ENCODE peak calls at places on chromosomes 3 and 15, in seven cellular contexts. E is CD8-positive, alpha-beta memory T cell; H is GM23248; G is mesenchymal stem cell; F is esophagus squamous epithelium; Y is CD8-positive, alpha-beta T cell; K is hepatocyte. Q is an unnamed sample. For H3K4me1 and H3K36me3, the result is how much of the 10 kb centered on the place peaks cover.

GRCh38 chr3:63387568-63387967 is 109.5 kb downstream of the SYNPR start:
- DNase-seq in E (no peak), H (peak), G (peak), F (no peak), Y (no peak), K (no peak), Q (no peak)

GRCh38 chr3:182045721-182046120 is 334.0 kb downstream of the SOX2 start:
- DNase-seq in E (no peak), H (no peak), G (no peak), F (no peak), Y (no peak), K (no peak), Q (no peak)

GRCh38 chr3:184693011-184693975 is 18.6 kb downstream of the MAGEF1 start:
- DNase-seq in E (no peak), H (no peak), G (peak), F (no peak), Y (no peak), K (no peak), Q (no peak)

GRCh38 chr15:29612096-29612495 is 210.2 kb downstream of the TJP1 start:
- DNase-seq in E (no peak), H (peak), G (peak), F (no peak), Y (no peak), K (peak), Q (no peak)

GRCh38 chr15:66033143-66033542 is 163.9 kb downstream of the RAB11A start:
- DNase-seq in E (no peak), H (no peak), G (no peak), F (no peak), Y (no peak), K (no peak), Q (no peak)

GRCh38 chr3:165635791-165636681 is 201.2 kb downstream of the BCHE start:
- DNase-seq in E (no peak), H (no peak), G (no peak), F (no peak), Y (no peak), K (no peak), Q (no peak)

GRCh38 chr3:85835857-85836470 is 877.2 kb downstream of the CADM2 start:
- DNase-seq in E (no peak), H (no peak), G (no peak), F (no peak), Y (no peak), K (no peak), Q (no peak)

GRCh38 chr15:35737521-35737920 is 191.6 kb upstream of the DPH6 start:
- DNase-seq in E (no peak), H (peak), G (no peak), F (no peak), Y (no peak), K (no peak), Q (no peak)

GRCh38 chr15:70398694-70399093 is 301.0 kb upstream of the TLE3 start:
- DNase-seq in E (no peak), H (no peak), G (no peak), F (no peak), Y (no peak), K (no peak), Q (no peak)

GRCh38 chr3:149020196-149020838 is 29.0 kb downstream of the GYG1 start:
- DNase-seq in E (no peak), H (peak), G (no peak), F (no peak), Y (no peak), K (no peak), Q (no peak)

GRCh38 chr15:79896131-79896633 is 632 bp downstream of the MTHFS start:
- DNase-seq in E (no peak), H (peak), G (no peak), F (no peak), Y (no peak), K (peak), Q (no peak)

GRCh38 chr3:31629054-31629453 is 96.3 kb downstream of the STT3B start:
- DNase-seq in E (no peak), H (no peak), G (no peak), F (no peak), Y (no peak), K (no peak), Q (no peak)

GRCh38 chr3:124292329-124292728 is 300.4 kb upstream of the ROPN1 start:
- DNase-seq in E (no peak), H (no peak), G (no peak), F (no peak), Y (no peak), K (no peak), Q (no peak)

GRCh38 chr3:58471025-58471887 is 20.6 kb upstream of the KCTD6 start:
- DNase-seq in E (no peak), H (peak), G (peak), F (no peak), Y (peak), K (peak), Q (no peak)

GRCh38 chr3:24645047-24645446 is 150.4 kb upstream of the THRB start:
- DNase-seq in E (no peak), H (no peak), G (no peak), F (no peak), Y (no peak), K (no peak), Q (no peak)

GRCh38 chr15:48855501-48856440 is 22.2 kb upstream of the EID1 start:
- DNase-seq in E (no peak), H (peak), G (peak), F (no peak), Y (no peak), K (peak), Q (no peak)

GRCh38 chr15:45572627-45573026 is 14.6 kb upstream of the BLOC1S6 start:
- DNase-seq in E (no peak), H (no peak), G (no peak), F (no peak), Y (no peak), K (no peak), Q (no peak)

GRCh38 chr3:149541091-149541491 is 66.6 kb downstream of the TM4SF4 start:
- DNase-seq in E (no peak), H (peak), G (no peak), F (no peak), Y (no peak), K (no peak), Q (no peak)

GRCh38 chr3:169354774-169355501 is 308.6 kb downstream of the MECOM start:
- DNase-seq in E (no peak), H (no peak), G (no peak), F (no peak), Y (no peak), K (no peak), Q (no peak)

GRCh38 chr15:73927003-73927475 is 777 bp downstream of the LOXL1 start:
- DNase-seq in E (no peak), H (peak), G (peak), F (no peak), Y (peak), K (peak), Q (peak)
- H3K4me3 ChIP-seq in E (peak), H (peak), G (peak), F (peak), Y (peak), K (peak), Q (peak)

GRCh38 chr15:82768414-82769081 is 37.3 kb downstream of the FSD2 start:
- DNase-seq in E (no peak), H (peak), G (no peak), F (no peak), Y (no peak), K (peak), Q (no peak)

GRCh38 chr15:82767163-82767829 is 38.6 kb downstream of the FSD2 start:
- DNase-seq in E (no peak), H (no peak), G (no peak), F (no peak), Y (no peak), K (no peak), Q (no peak)

GRCh38 chr15:82764740-82765139 is 41.1 kb downstream of the FSD2 start:
- DNase-seq in E (no peak), H (no peak), G (no peak), F (no peak), Y (no peak), K (no peak), Q (no peak)

DNA sequence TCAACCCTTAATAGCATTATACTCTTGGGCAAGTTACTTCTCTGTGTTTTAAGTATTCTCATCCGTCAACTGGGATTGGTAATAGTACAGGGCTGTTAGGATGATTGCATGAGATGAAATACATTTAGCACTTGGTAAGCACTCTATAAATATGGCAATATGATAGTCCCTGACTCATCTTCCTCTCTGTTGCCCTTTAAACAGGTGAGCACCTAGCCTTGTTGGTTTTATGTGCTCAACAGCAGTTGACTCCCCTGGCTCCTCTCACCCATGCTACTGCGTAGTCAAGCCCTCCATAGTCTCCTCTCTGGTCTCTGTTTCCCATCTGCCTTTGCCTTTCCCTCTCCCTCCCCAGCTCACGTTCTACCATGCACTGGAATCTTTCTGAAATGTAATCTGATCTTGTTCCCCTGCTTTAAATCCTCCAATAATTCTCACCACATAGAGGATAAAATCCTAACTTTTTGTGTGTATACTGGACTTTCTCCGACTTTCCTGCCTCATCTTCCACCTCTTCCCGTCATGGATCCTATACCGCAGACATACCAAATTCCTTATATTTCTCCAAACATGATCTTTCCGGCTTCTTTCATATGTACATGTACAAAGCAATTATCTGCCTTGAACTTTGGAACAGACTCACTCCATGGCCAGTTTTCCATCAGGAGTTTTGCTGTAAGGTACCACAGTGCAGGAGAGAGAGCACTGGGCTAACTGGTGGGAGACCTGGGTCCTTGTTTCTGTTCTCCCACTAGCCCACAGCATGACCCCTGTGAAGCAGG is 42.3 kb downstream of the FSD2 start:
- DNase-seq in E (no peak), H (no peak), G (no peak), F (no peak), Y (no peak), K (no peak), Q (no peak)
- H3K4me1 ChIP-seq in E (under half), H (under half), G (under half), F (under half), Y (under half), K (under half), Q (under half)

GRCh38 chr3:48240000-48240710 is 749 bp upstream of the ZNF589 start:
- DNase-seq in E (no peak), H (no peak), G (no peak), F (no peak), Y (no peak), K (no peak), Q (peak)
- H3K36me3 ChIP-seq in E (under half), H (under half), G (under half), F (under half), Y (under half), K (under half), Q (under half)

GRCh38 chr3:99641984-99642383 is 3.6 kb downstream of the COL8A1 start:
- DNase-seq in E (no peak), H (no peak), G (no peak), F (no peak), Y (no peak), K (no peak), Q (no peak)

GRCh38 chr3:99639579-99639978 is 1.2 kb downstream of the COL8A1 start:
- DNase-seq in E (no peak), H (peak), G (peak), F (no peak), Y (no peak), K (no peak), Q (no peak)

GRCh38 chr3:99641480-99641879 is 3.1 kb downstream of the COL8A1 start:
- DNase-seq in E (no peak), H (peak), G (no peak), F (no peak), Y (no peak), K (no peak), Q (no peak)

GRCh38 chr3:99638244-99638948 is at the start of gene COL8A1:
- DNase-seq in E (no peak), H (peak), G (peak), F (no peak), Y (no peak), K (no peak), Q (peak)

GRCh38 chr3:99640214-99640851 is 1.9 kb downstream of the COL8A1 start:
- DNase-seq in E (no peak), H (peak), G (peak), F (no peak), Y (no peak), K (no peak), Q (no peak)
- H3K4me3 ChIP-seq in E (no peak), H (peak), G (peak), F (no peak), Y (no peak), K (no peak), Q (peak)

DNA sequence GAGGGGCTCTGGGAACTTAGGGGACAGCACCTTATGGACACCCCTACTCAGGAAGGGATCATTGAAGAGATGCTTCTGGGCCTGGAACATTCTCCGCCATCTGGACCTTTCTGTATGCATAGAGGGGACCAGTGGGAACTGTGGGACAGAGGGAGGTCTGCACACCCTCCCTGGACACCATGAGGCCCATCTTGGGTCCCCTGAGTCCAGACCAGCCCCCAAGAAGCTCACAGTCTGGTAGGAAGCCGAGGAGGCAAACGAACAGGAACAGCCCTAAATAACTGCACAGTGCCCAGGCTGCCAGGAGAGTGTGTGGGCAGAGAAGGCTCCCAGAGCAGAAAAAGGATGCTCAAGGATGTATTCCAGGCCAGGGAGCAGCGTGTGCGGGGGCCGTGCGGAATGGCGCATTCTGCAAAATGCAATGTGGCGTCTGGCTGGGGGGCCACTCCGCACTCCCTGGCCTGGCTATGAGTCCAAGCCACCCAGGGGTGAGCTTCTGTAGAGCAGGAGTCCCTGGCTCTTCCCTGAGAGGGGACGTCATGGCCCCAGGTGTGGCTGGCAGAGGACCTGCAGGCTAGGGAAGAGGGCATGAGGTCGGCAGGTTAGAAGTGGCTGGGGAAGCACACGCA is 24.5 kb upstream of the KLF13 start:
- DNase-seq in E (no peak), H (no peak), G (no peak), F (no peak), Y (no peak), K (no peak), Q (peak)
- H3K4me1 ChIP-seq in E (under half), H (under half), G (under half), F (under half), Y (under half), K (under half), Q (under half)

GRCh38 chr3:30464381-30464780 is 142.0 kb upstream of the TGFBR2 start:
- DNase-seq in E (no peak), H (no peak), G (no peak), F (no peak), Y (no peak), K (no peak), Q (no peak)

GRCh38 chr3:30461311-30461710 is 145.1 kb upstream of the TGFBR2 start:
- DNase-seq in E (no peak), H (no peak), G (no peak), F (no peak), Y (no peak), K (no peak), Q (no peak)

GRCh38 chr3:30465454-30465853 is 140.9 kb upstream of the TGFBR2 start:
- DNase-seq in E (no peak), H (no peak), G (no peak), F (no peak), Y (no peak), K (no peak), Q (no peak)

GRCh38 chr3:30458781-30459180 is 147.6 kb upstream of the TGFBR2 start:
- DNase-seq in E (no peak), H (no peak), G (no peak), F (no peak), Y (no peak), K (no peak), Q (no peak)

GRCh38 chr3:30462725-30463124 is 143.7 kb upstream of the TGFBR2 start:
- DNase-seq in E (no peak), H (no peak), G (no peak), F (no peak), Y (no peak), K (no peak), Q (no peak)
- H3K36me3 ChIP-seq in E (under half), H (under half), G (under half), F (under half), Y (under half), K (under half), Q (under half)

Q was measured in upper lobe of right lung.